ENCODE peak calls at places on chromosomes 4 and X, in four cellular contexts. One of them, this sample, is unnamed.

GRCh38 chr4:1171306-1172227 is 816 bp downstream of the SPON2 start:
- DNase-seq in GM12865: no peak
- DNase-seq in ascending aorta: no peak
- DNase-seq in fibroblast of lung: no peak
- DNase-seq in this sample: no peak

GRCh38 chr4:150668824-150669223 is 86.9 kb downstream of the MAB21L2 start:
- DNase-seq in ascending aorta: no peak
- DNase-seq in fibroblast of lung: no peak
- DNase-seq in GM12865: no peak
- DNase-seq in this sample: no peak

GRCh38 chrX:137423241-137423640 is 142.7 kb upstream of the ZIC3 start:
- DNase-seq in ascending aorta: no peak
- DNase-seq in fibroblast of lung: no peak
- DNase-seq in GM12865: no peak
- DNase-seq in this sample: no peak

GRCh38 chrX:137428777-137429564 is 137.0 kb upstream of the ZIC3 start:
- DNase-seq in ascending aorta: no peak
- DNase-seq in GM12865: no peak
- DNase-seq in fibroblast of lung: no peak
- DNase-seq in this sample: no peak

GRCh38 chr4:180057891-180058643 is 2185.1 kb upstream of the TENM3 start:
- DNase-seq in ascending aorta: peak
- DNase-seq in GM12865: peak
- DNase-seq in fibroblast of lung: peak
- DNase-seq in this sample: peak

GRCh38 chr4:150136036-150136435 is 57.8 kb downstream of the DCLK2 start:
- DNase-seq in GM12865: no peak
- DNase-seq in ascending aorta: no peak
- DNase-seq in fibroblast of lung: peak
- DNase-seq in this sample: no peak

GRCh38 chr4:85728471-85728870 is 253.5 kb downstream of the ARHGAP24 start:
- DNase-seq in fibroblast of lung: no peak
- DNase-seq in ascending aorta: no peak
- DNase-seq in GM12865: no peak
- DNase-seq in this sample: no peak

GRCh38 chr4:10032625-10033024 is 11.3 kb upstream of the SLC2A9 start:
- DNase-seq in fibroblast of lung: peak
- DNase-seq in GM12865: peak
- DNase-seq in ascending aorta: peak
- DNase-seq in this sample: no peak

GRCh38 chr4:4248885-4249203 is 821 bp upstream of the TMEM128 start:
- DNase-seq in GM12865: no peak
- DNase-seq in ascending aorta: peak
- DNase-seq in fibroblast of lung: no peak
- DNase-seq in this sample: peak

GRCh38 chr4:144300616-144301015 is 160.1 kb upstream of the GYPA start:
- DNase-seq in fibroblast of lung: no peak
- DNase-seq in GM12865: no peak
- DNase-seq in ascending aorta: no peak
- DNase-seq in this sample: no peak

GRCh38 chr4:137967480-137968190 is 274.5 kb downstream of the SLC7A11 start:
- DNase-seq in GM12865: no peak
- DNase-seq in fibroblast of lung: peak
- DNase-seq in ascending aorta: no peak
- DNase-seq in this sample: no peak

GRCh38 chr4:86441175-86441960 is 81.5 kb upstream of the MAPK10 start:
- DNase-seq in fibroblast of lung: peak
- DNase-seq in GM12865: peak
- DNase-seq in ascending aorta: no peak
- DNase-seq in this sample: peak

GRCh38 chrX:113305496-113305895 is 464.9 kb upstream of the AMOT start:
- DNase-seq in GM12865: no peak
- DNase-seq in ascending aorta: no peak
- DNase-seq in fibroblast of lung: peak
- DNase-seq in this sample: no peak

GRCh38 chrX:107483976-107484726 is 34.7 kb downstream of the FRMPD3 start:
- DNase-seq in GM12865: no peak
- DNase-seq in fibroblast of lung: peak
- DNase-seq in ascending aorta: no peak
- DNase-seq in this sample: no peak

GRCh38 chrX:51899741-51900140 is 6.3 kb downstream of the MAGED1 start:
- DNase-seq in fibroblast of lung: peak
- DNase-seq in GM12865: no peak
- DNase-seq in ascending aorta: no peak
- DNase-seq in this sample: no peak

GRCh38 chr4:122797405-122798094 is 29.1 kb upstream of the FGF2 start:
- DNase-seq in fibroblast of lung: no peak
- DNase-seq in GM12865: no peak
- DNase-seq in ascending aorta: no peak
- DNase-seq in this sample: no peak

GRCh38 chr4:113826431-113826830 is 64.9 kb upstream of the CAMK2D start:
- DNase-seq in ascending aorta: no peak
- DNase-seq in GM12865: no peak
- DNase-seq in fibroblast of lung: peak
- DNase-seq in this sample: no peak

GRCh38 chr4:150262611-150263010 is 184.4 kb downstream of the DCLK2 start:
- DNase-seq in GM12865: no peak
- DNase-seq in ascending aorta: no peak
- DNase-seq in fibroblast of lung: no peak
- DNase-seq in this sample: no peak

GRCh38 chr4:109025471-109026076 is 262.7 kb upstream of the ETNPPL start:
- DNase-seq in fibroblast of lung: peak
- DNase-seq in ascending aorta: no peak
- DNase-seq in GM12865: no peak
- DNase-seq in this sample: no peak

GRCh38 chrX:68807818-68808217 is 21.0 kb upstream of the EFNB1 start:
- DNase-seq in fibroblast of lung: no peak
- DNase-seq in ascending aorta: no peak
- DNase-seq in GM12865: no peak
- DNase-seq in this sample: no peak

GRCh38 chrX:148600131-148600530 is 99.7 kb downstream of the AFF2 start:
- DNase-seq in GM12865: no peak
- DNase-seq in fibroblast of lung: no peak
- DNase-seq in ascending aorta: no peak
- DNase-seq in this sample: no peak

GRCh38 chr4:41022116-41022515 is 192.2 kb downstream of the APBB2 start:
- DNase-seq in fibroblast of lung: peak
- DNase-seq in ascending aorta: no peak
- DNase-seq in GM12865: no peak
- DNase-seq in this sample: no peak

GRCh38 chr4:174314770-174315169 is 31.1 kb downstream of the CEP44 start:
- DNase-seq in fibroblast of lung: peak
- DNase-seq in ascending aorta: no peak
- DNase-seq in GM12865: no peak
- DNase-seq in this sample: no peak

GRCh38 chr4:8723222-8723980 is 130.8 kb downstream of the CPZ start:
- DNase-seq in ascending aorta: peak
- DNase-seq in fibroblast of lung: no peak
- DNase-seq in GM12865: no peak
- DNase-seq in this sample: no peak

GRCh38 chr4:38078590-38079381 is 118.6 kb downstream of the PTTG2 start:
- DNase-seq in fibroblast of lung: peak
- DNase-seq in GM12865: peak
- DNase-seq in ascending aorta: no peak
- DNase-seq in this sample: no peak

GRCh38 chr4:56979674-56980073 is 978 bp downstream of the POLR2B start:
- DNase-seq in fibroblast of lung: no peak
- DNase-seq in GM12865: peak
- DNase-seq in ascending aorta: no peak
- DNase-seq in this sample: no peak

GRCh38 chrX:96770315-96770714 is 85.7 kb downstream of the DIAPH2 start:
- DNase-seq in fibroblast of lung: peak
- DNase-seq in GM12865: peak
- DNase-seq in ascending aorta: no peak
- DNase-seq in this sample: no peak
- TF ChIP-seq CTCF in fibroblast of lung: no peak
- TF ChIP-seq CTCF in GM12865: peak
- TF ChIP-seq CTCF in ascending aorta: peak
- TF ChIP-seq CTCF in this sample: peak

DNA sequence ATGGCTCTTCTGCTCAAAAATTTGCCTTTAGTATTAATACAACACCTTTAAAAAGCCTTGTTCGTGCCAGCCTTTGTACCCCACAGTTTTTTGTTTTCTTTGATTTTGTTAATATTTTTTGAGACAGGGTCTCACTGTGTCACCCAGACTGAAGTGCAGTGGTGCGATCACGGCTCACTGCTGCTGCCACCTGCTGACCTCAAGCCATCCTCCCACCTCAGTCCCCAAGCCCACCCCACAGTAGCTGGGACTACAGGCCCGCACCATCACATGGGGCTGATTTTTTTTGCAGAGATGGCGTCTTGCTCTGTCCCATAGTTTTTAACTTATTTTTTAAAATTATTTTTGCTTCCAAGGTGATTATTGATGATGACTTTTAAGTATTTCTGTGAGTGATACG is 134.0 kb downstream of the HTR2C start:
- DNase-seq in GM12865: no peak
- DNase-seq in ascending aorta: no peak
- DNase-seq in fibroblast of lung: no peak
- DNase-seq in this sample: no peak
- TF ChIP-seq CTCF in GM12865: no peak
- TF ChIP-seq CTCF in ascending aorta: no peak
- TF ChIP-seq CTCF in fibroblast of lung: no peak
- TF ChIP-seq CTCF in this sample: peak

DNA sequence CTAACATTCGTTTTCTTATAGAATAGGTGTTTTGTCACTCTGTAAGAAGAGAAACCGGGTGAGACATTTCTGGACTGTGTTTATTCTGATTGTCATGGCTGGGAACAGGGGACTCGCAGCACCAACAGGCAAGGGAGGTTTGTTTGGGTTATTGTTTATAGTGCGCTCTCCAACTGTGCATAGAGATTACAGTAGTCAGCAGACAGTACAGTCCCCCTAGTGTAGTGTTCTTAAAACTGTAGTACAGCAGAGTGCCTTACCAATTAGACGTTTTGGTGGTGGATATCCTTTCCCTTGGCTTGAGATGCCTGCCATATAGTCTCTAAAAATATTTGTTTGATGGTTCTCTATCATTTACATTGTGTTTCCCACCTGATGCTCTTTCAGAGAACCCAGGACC is 782 bp upstream of the RNF150 start:
- DNase-seq in fibroblast of lung: peak
- DNase-seq in GM12865: no peak
- DNase-seq in ascending aorta: no peak
- DNase-seq in this sample: no peak
- TF ChIP-seq CTCF in fibroblast of lung: no peak
- TF ChIP-seq CTCF in GM12865: no peak
- TF ChIP-seq CTCF in ascending aorta: no peak
- TF ChIP-seq CTCF in this sample: no peak

DNA sequence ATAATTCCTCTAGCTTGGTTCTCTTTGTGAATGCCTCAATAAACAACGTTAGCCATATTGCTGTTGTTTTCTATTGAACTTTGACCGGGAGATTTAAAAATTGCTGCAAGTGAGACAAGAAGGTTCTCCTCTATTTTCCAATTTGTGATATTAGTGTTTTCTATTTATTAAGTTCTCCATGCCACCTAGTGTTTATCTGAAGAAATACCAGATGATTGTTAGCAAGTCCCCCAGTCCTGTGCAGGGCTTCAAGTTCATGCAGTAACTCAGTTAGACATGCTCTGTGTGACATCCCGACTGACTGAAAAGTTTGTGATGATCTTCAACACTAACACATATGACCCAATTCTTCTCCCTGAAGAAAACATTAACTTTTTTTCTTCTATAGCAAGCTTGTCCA is 31.5 kb upstream of the TFDP3 start:
- DNase-seq in GM12865: no peak
- DNase-seq in ascending aorta: no peak
- DNase-seq in fibroblast of lung: peak
- DNase-seq in this sample: no peak
- TF ChIP-seq CTCF in GM12865: no peak
- TF ChIP-seq CTCF in ascending aorta: no peak
- TF ChIP-seq CTCF in fibroblast of lung: no peak
- TF ChIP-seq CTCF in this sample: no peak

GRCh38 chr4:184097240-184097619 is 120.4 kb downstream of the ENPP6 start:
- DNase-seq in fibroblast of lung: no peak
- DNase-seq in ascending aorta: peak
- DNase-seq in GM12865: peak
- DNase-seq in this sample: peak
- TF ChIP-seq CTCF in fibroblast of lung: peak
- TF ChIP-seq CTCF in ascending aorta: peak
- TF ChIP-seq CTCF in GM12865: peak
- TF ChIP-seq CTCF in this sample: peak